ENCODE peak calls at places on chromosome 12, in six cellular contexts. One of them, this sample, is unnamed.
A peak's percentile ranks its signal among the peaks of the same experiment; 100 is the strongest.

GRCh38 chr12:94148841-94149780 is 734 bp downstream of the PLXNC1 start:
- DNase-seq in IMR-90: peak; percentile 23
- DNase-seq in H9: peak; percentile 77
- DNase-seq in trophoblast cell: peak; percentile 48
- DNase-seq in neuronal stem cell: peak; percentile 58
- DNase-seq in mesenchymal stem cell: peak; percentile 60
- DNase-seq in this sample: no peak

GRCh38 chr12:105469701-105470100 is 139.2 kb downstream of the C12orf75 start:
- DNase-seq in IMR-90: no peak
- DNase-seq in H9: peak; percentile 13
- DNase-seq in trophoblast cell: no peak
- DNase-seq in neuronal stem cell: no peak
- DNase-seq in mesenchymal stem cell: no peak
- DNase-seq in this sample: no peak

GRCh38 chr12:68515793-68516192 is 94.9 kb upstream of the RAP1B start:
- DNase-seq in IMR-90: no peak
- DNase-seq in H9: no peak
- DNase-seq in trophoblast cell: no peak
- DNase-seq in neuronal stem cell: no peak
- DNase-seq in mesenchymal stem cell: no peak
- DNase-seq in this sample: no peak

GRCh38 chr12:78951746-78952532 is 87.4 kb downstream of the SYT1 start:
- DNase-seq in IMR-90: no peak
- DNase-seq in H9: no peak
- DNase-seq in trophoblast cell: no peak
- DNase-seq in neuronal stem cell: peak; percentile 9
- DNase-seq in mesenchymal stem cell: peak; percentile 9
- DNase-seq in this sample: no peak

GRCh38 chr12:108729612-108730336 is 1.5 kb downstream of the CORO1C start:
- DNase-seq in IMR-90: no peak
- DNase-seq in H9: peak; percentile 10
- DNase-seq in trophoblast cell: no peak
- DNase-seq in neuronal stem cell: peak; percentile 27
- DNase-seq in mesenchymal stem cell: peak; percentile 70
- DNase-seq in this sample: no peak

GRCh38 chr12:123973552-123974341 is 732 bp downstream of the ZNF664 start:
- DNase-seq in IMR-90: peak; percentile 10
- DNase-seq in H9: peak; percentile 66
- DNase-seq in trophoblast cell: peak; percentile 41
- DNase-seq in neuronal stem cell: peak; percentile 15
- DNase-seq in mesenchymal stem cell: no peak
- DNase-seq in this sample: peak; percentile 62

GRCh38 chr12:20404576-20405346 is 36.4 kb downstream of the PDE3A start:
- DNase-seq in IMR-90: peak; percentile 6
- DNase-seq in H9: no peak
- DNase-seq in trophoblast cell: no peak
- DNase-seq in neuronal stem cell: no peak
- DNase-seq in mesenchymal stem cell: no peak
- DNase-seq in this sample: no peak

GRCh38 chr12:82019533-82019932 is 260.4 kb upstream of the PPFIA2 start:
- DNase-seq in IMR-90: no peak
- DNase-seq in H9: no peak
- DNase-seq in trophoblast cell: peak; percentile 5
- DNase-seq in neuronal stem cell: no peak
- DNase-seq in mesenchymal stem cell: no peak
- DNase-seq in this sample: no peak

GRCh38 chr12:43072431-43072830 is 479.6 kb downstream of the ADAMTS20 start:
- DNase-seq in IMR-90: no peak
- DNase-seq in H9: no peak
- DNase-seq in trophoblast cell: no peak
- DNase-seq in neuronal stem cell: no peak
- DNase-seq in mesenchymal stem cell: no peak
- DNase-seq in this sample: no peak

GRCh38 chr12:113007166-113007565 is 28.8 kb downstream of the OAS2 start:
- DNase-seq in IMR-90: peak; percentile 18
- DNase-seq in H9: no peak
- DNase-seq in trophoblast cell: peak; percentile 90
- DNase-seq in neuronal stem cell: no peak
- DNase-seq in mesenchymal stem cell: peak; percentile 20
- DNase-seq in this sample: no peak

GRCh38 chr12:131258396-131258795 is 304.7 kb downstream of the ADGRD1 start:
- DNase-seq in IMR-90: no peak
- DNase-seq in H9: no peak
- DNase-seq in trophoblast cell: no peak
- DNase-seq in neuronal stem cell: no peak
- DNase-seq in mesenchymal stem cell: no peak
- DNase-seq in this sample: no peak

GRCh38 chr12:3313655-3314305 is 177.2 kb upstream of the PRMT8 start:
- DNase-seq in IMR-90: peak; percentile 20
- DNase-seq in H9: peak; percentile 73
- DNase-seq in trophoblast cell: no peak
- DNase-seq in neuronal stem cell: peak; percentile 23
- DNase-seq in mesenchymal stem cell: peak; percentile 28
- DNase-seq in this sample: no peak

GRCh38 chr12:107684990-107685359 is 624 bp upstream of the PWP1 start:
- DNase-seq in IMR-90: peak; percentile 35
- DNase-seq in H9: no peak
- DNase-seq in trophoblast cell: peak; percentile 36
- DNase-seq in neuronal stem cell: no peak
- DNase-seq in mesenchymal stem cell: peak; percentile 31
- DNase-seq in this sample: peak; percentile 51

GRCh38 chr12:78146365-78146772 is 315.7 kb downstream of the NAV3 start:
- DNase-seq in IMR-90: peak; percentile 62
- DNase-seq in H9: no peak
- DNase-seq in trophoblast cell: peak; percentile 48
- DNase-seq in neuronal stem cell: peak; percentile 17
- DNase-seq in mesenchymal stem cell: peak; percentile 50
- DNase-seq in this sample: no peak

GRCh38 chr12:45259732-45260480 is 44.0 kb downstream of the ANO6 start:
- DNase-seq in IMR-90: peak; percentile 84
- DNase-seq in H9: no peak
- DNase-seq in trophoblast cell: peak; percentile 68
- DNase-seq in neuronal stem cell: no peak
- DNase-seq in mesenchymal stem cell: peak; percentile 75
- DNase-seq in this sample: no peak

GRCh38 chr12:108543642-108544041 is 17.3 kb downstream of the SART3 start:
- DNase-seq in IMR-90: no peak
- DNase-seq in H9: no peak
- DNase-seq in trophoblast cell: no peak
- DNase-seq in neuronal stem cell: no peak
- DNase-seq in mesenchymal stem cell: no peak
- DNase-seq in this sample: no peak

GRCh38 chr12:127260959-127261358 is 1006.0 kb upstream of the TMEM132C start:
- DNase-seq in IMR-90: peak; percentile 15
- DNase-seq in H9: no peak
- DNase-seq in trophoblast cell: no peak
- DNase-seq in neuronal stem cell: no peak
- DNase-seq in mesenchymal stem cell: no peak
- DNase-seq in this sample: no peak

GRCh38 chr12:117025481-117026151 is 73.6 kb downstream of the TESC start:
- DNase-seq in IMR-90: peak; percentile 61
- DNase-seq in H9: peak; percentile 89
- DNase-seq in trophoblast cell: peak; percentile 82
- DNase-seq in neuronal stem cell: peak; percentile 71
- DNase-seq in mesenchymal stem cell: peak; percentile 74
- DNase-seq in this sample: peak; percentile 38

GRCh38 chr12:34296143-34297041 is 274.1 kb downstream of the ALG10 start:
- DNase-seq in IMR-90: no peak
- DNase-seq in H9: no peak
- DNase-seq in trophoblast cell: no peak
- DNase-seq in neuronal stem cell: no peak
- DNase-seq in mesenchymal stem cell: no peak
- DNase-seq in this sample: no peak
- H3K9me3 ChIP-seq in IMR-90: peaks cover 74% of the 10 kb centered on the region
- H3K9me3 ChIP-seq in H9: peaks cover 52% of the 10 kb centered on the region
- H3K9me3 ChIP-seq in trophoblast cell: peaks cover 98% of the 10 kb centered on the region
- H3K9me3 ChIP-seq in neuronal stem cell: peaks cover 89% of the 10 kb centered on the region
- H3K9me3 ChIP-seq in mesenchymal stem cell: peaks cover 4% of the 10 kb centered on the region
- H3K9me3 ChIP-seq in this sample: peaks cover 100% of the 10 kb centered on the region

GRCh38 chr12:114293073-114293472 is 112.9 kb downstream of the TBX5 start:
- DNase-seq in IMR-90: no peak
- DNase-seq in H9: no peak
- DNase-seq in trophoblast cell: no peak
- DNase-seq in neuronal stem cell: no peak
- DNase-seq in mesenchymal stem cell: no peak
- DNase-seq in this sample: no peak

GRCh38 chr12:114294303-114294685 is 111.7 kb downstream of the TBX5 start:
- DNase-seq in IMR-90: peak; percentile 10
- DNase-seq in H9: no peak
- DNase-seq in trophoblast cell: no peak
- DNase-seq in neuronal stem cell: no peak
- DNase-seq in mesenchymal stem cell: no peak
- DNase-seq in this sample: no peak

GRCh38 chr12:114288071-114288470 is 117.9 kb downstream of the TBX5 start:
- DNase-seq in IMR-90: peak; percentile 21
- DNase-seq in H9: no peak
- DNase-seq in trophoblast cell: no peak
- DNase-seq in neuronal stem cell: no peak
- DNase-seq in mesenchymal stem cell: no peak
- DNase-seq in this sample: no peak

GRCh38 chr12:114291389-114292075 is 114.4 kb downstream of the TBX5 start:
- DNase-seq in IMR-90: no peak
- DNase-seq in H9: no peak
- DNase-seq in trophoblast cell: peak; percentile 34
- DNase-seq in neuronal stem cell: no peak
- DNase-seq in mesenchymal stem cell: no peak
- DNase-seq in this sample: no peak

DNA sequence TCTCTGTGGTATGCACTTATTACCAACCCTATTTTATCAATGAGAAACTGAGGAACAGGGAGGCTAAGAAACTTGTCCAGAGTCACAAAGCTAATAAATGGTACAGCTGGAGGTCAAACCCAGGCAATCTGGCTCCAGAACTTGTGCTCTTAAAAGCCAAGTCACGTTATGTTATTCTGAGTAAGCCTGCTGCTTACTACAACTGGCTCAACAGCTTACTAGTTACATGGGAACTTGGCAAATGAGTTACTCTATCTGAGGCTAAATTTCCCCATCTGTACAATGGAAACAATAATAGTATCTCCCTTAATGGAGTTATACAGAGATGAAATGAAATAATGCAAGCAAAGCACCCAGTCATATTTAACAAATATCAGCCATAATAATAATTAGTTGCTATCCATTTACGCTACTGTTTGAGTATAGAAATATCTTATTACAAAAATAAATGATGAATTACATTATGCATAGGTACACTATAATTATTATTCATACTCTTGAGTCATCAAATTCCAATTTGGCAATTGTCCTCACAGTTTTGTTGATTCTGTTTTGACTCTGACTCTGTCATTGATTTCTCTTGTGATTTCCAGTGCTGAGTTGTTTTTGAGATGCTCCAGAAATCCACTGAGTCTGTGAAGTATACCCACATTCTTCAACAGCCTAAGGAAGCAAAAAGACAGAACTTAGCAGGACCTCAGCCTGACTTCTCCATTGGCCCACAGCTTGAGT is 112.2 kb downstream of the TBX5 start:
- DNase-seq in IMR-90: no peak
- DNase-seq in H9: no peak
- DNase-seq in trophoblast cell: no peak
- DNase-seq in neuronal stem cell: no peak
- DNase-seq in mesenchymal stem cell: no peak
- DNase-seq in this sample: no peak
- H3K14ac ChIP-seq in IMR-90: no peak overlapping the region
- H3K14ac ChIP-seq in H9: no peak overlapping the region
- H3K14ac ChIP-seq in trophoblast cell: no peak overlapping the region
- H3K14ac ChIP-seq in neuronal stem cell: no peak overlapping the region
- H3K14ac ChIP-seq in mesenchymal stem cell: no peak overlapping the region
- H3K14ac ChIP-seq in this sample: no peak overlapping the region

GRCh38 chr12:125092872-125093680 is 27.8 kb downstream of the AACS start:
- DNase-seq in IMR-90: peak; percentile 66
- DNase-seq in H9: peak; percentile 44
- DNase-seq in trophoblast cell: no peak
- DNase-seq in neuronal stem cell: no peak
- DNase-seq in mesenchymal stem cell: no peak
- DNase-seq in this sample: no peak
- H3K9me3 ChIP-seq in IMR-90: no peaks in the 10 kb centered on the region
- H3K9me3 ChIP-seq in H9: no peaks in the 10 kb centered on the region
- H3K9me3 ChIP-seq in trophoblast cell: no peaks in the 10 kb centered on the region
- H3K9me3 ChIP-seq in neuronal stem cell: peaks cover 3% of the 10 kb centered on the region
- H3K9me3 ChIP-seq in mesenchymal stem cell: no peaks in the 10 kb centered on the region
- H3K9me3 ChIP-seq in this sample: no peaks in the 10 kb centered on the region

DNA sequence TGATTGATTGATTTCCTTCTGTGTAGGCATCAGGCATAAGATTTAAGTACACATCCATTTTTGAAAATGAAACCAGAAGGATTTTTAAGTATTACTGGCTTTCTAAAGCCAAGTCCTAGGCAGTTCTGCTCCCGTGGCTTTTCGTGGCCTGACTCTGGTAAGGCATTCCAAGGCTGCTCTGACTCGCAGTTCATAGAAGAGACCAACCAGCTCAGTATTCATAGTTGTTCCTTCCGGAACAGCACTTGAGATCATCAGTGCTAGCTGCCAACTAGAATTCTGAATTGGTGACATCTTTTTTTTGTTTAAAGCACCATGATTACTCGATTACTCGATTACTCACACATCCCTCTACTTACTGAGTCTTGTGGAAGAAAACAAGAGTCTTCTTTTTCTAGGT is 25.9 kb downstream of the SUDS3 start:
- DNase-seq in IMR-90: peak; percentile 93
- DNase-seq in H9: no peak
- DNase-seq in trophoblast cell: no peak
- DNase-seq in neuronal stem cell: no peak
- DNase-seq in mesenchymal stem cell: peak; percentile 60
- DNase-seq in this sample: no peak
- H3K14ac ChIP-seq in IMR-90: no peak overlapping the region
- H3K14ac ChIP-seq in H9: no peak overlapping the region
- H3K14ac ChIP-seq in trophoblast cell: no peak overlapping the region
- H3K14ac ChIP-seq in neuronal stem cell: no peak overlapping the region
- H3K14ac ChIP-seq in mesenchymal stem cell: no peak overlapping the region
- H3K14ac ChIP-seq in this sample: no peak overlapping the region

GRCh38 chr12:132922676-132923075 is 33.4 kb downstream of the ZNF605 start:
- DNase-seq in IMR-90: no peak
- DNase-seq in H9: no peak
- DNase-seq in trophoblast cell: no peak
- DNase-seq in neuronal stem cell: no peak
- DNase-seq in mesenchymal stem cell: no peak
- DNase-seq in this sample: no peak
- H3K9me3 ChIP-seq in IMR-90: peaks cover 85% of the 10 kb centered on the region
- H3K9me3 ChIP-seq in H9: peaks cover 80% of the 10 kb centered on the region
- H3K9me3 ChIP-seq in trophoblast cell: peaks cover 31% of the 10 kb centered on the region
- H3K9me3 ChIP-seq in neuronal stem cell: peaks cover 35% of the 10 kb centered on the region
- H3K9me3 ChIP-seq in mesenchymal stem cell: peaks cover 94% of the 10 kb centered on the region
- H3K9me3 ChIP-seq in this sample: peaks cover 75% of the 10 kb centered on the region

GRCh38 chr12:52812749-52813148 is 1.2 kb downstream of the KRT4 start:
- DNase-seq in IMR-90: no peak
- DNase-seq in H9: no peak
- DNase-seq in trophoblast cell: no peak
- DNase-seq in neuronal stem cell: no peak
- DNase-seq in mesenchymal stem cell: no peak
- DNase-seq in this sample: no peak
- H3K14ac ChIP-seq in IMR-90: no peak overlapping the region
- H3K14ac ChIP-seq in H9: no peak overlapping the region
- H3K14ac ChIP-seq in trophoblast cell: no peak overlapping the region
- H3K14ac ChIP-seq in neuronal stem cell: no peak overlapping the region
- H3K14ac ChIP-seq in mesenchymal stem cell: no peak overlapping the region
- H3K14ac ChIP-seq in this sample: no peak overlapping the region

This sample was measured in H1.